ENCODE peak calls at places on chromosomes 12 and 14, in nine cellular contexts. One of them, this sample, is unnamed.

GRCh38 chr12:86914716-86915115 is 658.5 kb upstream of the MGAT4C start:
- DNase-seq in esophagus squamous epithelium: no peak
- DNase-seq in heart left ventricle: no peak
- DNase-seq in right lobe of liver: no peak
- DNase-seq in tibial nerve: no peak
- DNase-seq in Peyer's patch: no peak
- DNase-seq in IMR-90: peak; percentile 58
- DNase-seq in adrenal gland: no peak
- DNase-seq in breast epithelium: no peak
- DNase-seq in this sample: no peak

GRCh38 chr12:51533799-51534198 is 57.2 kb upstream of the SCN8A start:
- DNase-seq in esophagus squamous epithelium: no peak
- DNase-seq in heart left ventricle: no peak
- DNase-seq in right lobe of liver: no peak
- DNase-seq in tibial nerve: no peak
- DNase-seq in Peyer's patch: no peak
- DNase-seq in IMR-90: peak; percentile 36
- DNase-seq in adrenal gland: no peak
- DNase-seq in breast epithelium: no peak
- DNase-seq in this sample: no peak

GRCh38 chr14:68278568-68279436 is 459.2 kb downstream of the RAD51B start:
- DNase-seq in esophagus squamous epithelium: no peak
- DNase-seq in heart left ventricle: no peak
- DNase-seq in right lobe of liver: no peak
- DNase-seq in tibial nerve: no peak
- DNase-seq in Peyer's patch: no peak
- DNase-seq in IMR-90: peak; percentile 64
- DNase-seq in adrenal gland: no peak
- DNase-seq in breast epithelium: no peak
- DNase-seq in this sample: no peak

GRCh38 chr14:42535397-42535796 is 928.7 kb downstream of the LRFN5 start:
- DNase-seq in esophagus squamous epithelium: no peak
- DNase-seq in heart left ventricle: no peak
- DNase-seq in right lobe of liver: no peak
- DNase-seq in tibial nerve: no peak
- DNase-seq in Peyer's patch: no peak
- DNase-seq in IMR-90: no peak
- DNase-seq in adrenal gland: no peak
- DNase-seq in breast epithelium: no peak
- DNase-seq in this sample: no peak

GRCh38 chr14:50362791-50363733 is 33.6 kb downstream of the CDKL1 start:
- DNase-seq in esophagus squamous epithelium: no peak
- DNase-seq in heart left ventricle: no peak
- DNase-seq in right lobe of liver: peak; percentile 12
- DNase-seq in tibial nerve: no peak
- DNase-seq in Peyer's patch: peak; percentile 23
- DNase-seq in IMR-90: peak; percentile 14
- DNase-seq in adrenal gland: no peak
- DNase-seq in breast epithelium: no peak
- DNase-seq in this sample: no peak

GRCh38 chr12:89091293-89091841 is 260.9 kb downstream of the DUSP6 start:
- DNase-seq in esophagus squamous epithelium: no peak
- DNase-seq in heart left ventricle: no peak
- DNase-seq in right lobe of liver: no peak
- DNase-seq in tibial nerve: no peak
- DNase-seq in Peyer's patch: no peak
- DNase-seq in IMR-90: no peak
- DNase-seq in adrenal gland: no peak
- DNase-seq in breast epithelium: no peak
- DNase-seq in this sample: no peak

GRCh38 chr12:127125607-127126259 is 1141.2 kb upstream of the TMEM132C start:
- DNase-seq in esophagus squamous epithelium: no peak
- DNase-seq in heart left ventricle: no peak
- DNase-seq in right lobe of liver: no peak
- DNase-seq in tibial nerve: no peak
- DNase-seq in Peyer's patch: no peak
- DNase-seq in IMR-90: peak; percentile 70
- DNase-seq in adrenal gland: no peak
- DNase-seq in breast epithelium: no peak
- DNase-seq in this sample: no peak

GRCh38 chr14:96584199-96584906 is 82.2 kb downstream of the PAPOLA start:
- DNase-seq in esophagus squamous epithelium: no peak
- DNase-seq in heart left ventricle: no peak
- DNase-seq in right lobe of liver: no peak
- DNase-seq in tibial nerve: no peak
- DNase-seq in Peyer's patch: no peak
- DNase-seq in IMR-90: no peak
- DNase-seq in adrenal gland: peak; percentile 12
- DNase-seq in breast epithelium: no peak
- DNase-seq in this sample: no peak

GRCh38 chr14:34113051-34113511 is 162.2 kb upstream of the EGLN3 start:
- DNase-seq in esophagus squamous epithelium: no peak
- DNase-seq in heart left ventricle: no peak
- DNase-seq in right lobe of liver: no peak
- DNase-seq in tibial nerve: no peak
- DNase-seq in Peyer's patch: no peak
- DNase-seq in IMR-90: peak; percentile 31
- DNase-seq in adrenal gland: no peak
- DNase-seq in breast epithelium: no peak
- DNase-seq in this sample: no peak

GRCh38 chr14:61493996-61494395 is 172.6 kb downstream of the PRKCH start:
- DNase-seq in esophagus squamous epithelium: no peak
- DNase-seq in heart left ventricle: no peak
- DNase-seq in right lobe of liver: no peak
- DNase-seq in tibial nerve: no peak
- DNase-seq in Peyer's patch: no peak
- DNase-seq in IMR-90: peak; percentile 23
- DNase-seq in adrenal gland: no peak
- DNase-seq in breast epithelium: no peak
- DNase-seq in this sample: no peak

GRCh38 chr14:61491876-61492440 is 170.6 kb downstream of the PRKCH start:
- DNase-seq in esophagus squamous epithelium: no peak
- DNase-seq in heart left ventricle: no peak
- DNase-seq in right lobe of liver: no peak
- DNase-seq in tibial nerve: no peak
- DNase-seq in Peyer's patch: no peak
- DNase-seq in IMR-90: no peak
- DNase-seq in adrenal gland: peak; percentile 40
- DNase-seq in breast epithelium: no peak
- DNase-seq in this sample: no peak

GRCh38 chr14:61491224-61491623 is 169.8 kb downstream of the PRKCH start:
- DNase-seq in esophagus squamous epithelium: no peak
- DNase-seq in heart left ventricle: no peak
- DNase-seq in right lobe of liver: peak; percentile 73
- DNase-seq in tibial nerve: no peak
- DNase-seq in Peyer's patch: no peak
- DNase-seq in IMR-90: no peak
- DNase-seq in adrenal gland: no peak
- DNase-seq in breast epithelium: no peak
- DNase-seq in this sample: no peak

GRCh38 chr14:61493239-61493638 is 171.9 kb downstream of the PRKCH start:
- DNase-seq in esophagus squamous epithelium: no peak
- DNase-seq in heart left ventricle: no peak
- DNase-seq in right lobe of liver: no peak
- DNase-seq in tibial nerve: no peak
- DNase-seq in Peyer's patch: no peak
- DNase-seq in IMR-90: peak; percentile 94
- DNase-seq in adrenal gland: no peak
- DNase-seq in breast epithelium: no peak
- DNase-seq in this sample: no peak

DNA sequence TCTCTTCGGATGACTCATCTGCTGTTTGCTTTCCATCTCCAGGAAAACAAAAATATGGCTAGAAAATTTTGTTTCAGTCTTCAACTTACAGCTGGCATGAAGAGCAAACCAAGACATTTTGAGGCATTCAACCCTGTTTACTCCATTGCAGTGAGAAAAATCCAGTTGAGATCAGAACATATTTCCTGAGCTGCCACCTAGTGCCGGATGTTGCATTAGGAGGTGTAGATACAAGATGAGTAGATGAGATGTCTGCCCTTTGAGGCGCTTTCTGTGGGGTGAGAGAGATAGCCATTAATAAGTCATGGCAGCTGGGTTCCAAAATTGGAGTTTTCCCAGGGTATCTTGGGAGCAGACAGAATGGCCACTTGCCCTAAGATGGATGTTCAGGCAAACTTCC is 171.1 kb downstream of the PRKCH start:
- DNase-seq in esophagus squamous epithelium: no peak
- DNase-seq in heart left ventricle: no peak
- DNase-seq in right lobe of liver: no peak
- DNase-seq in tibial nerve: no peak
- DNase-seq in Peyer's patch: no peak
- DNase-seq in IMR-90: no peak
- DNase-seq in adrenal gland: no peak
- DNase-seq in breast epithelium: no peak
- DNase-seq in this sample: no peak
- H3K4me1 ChIP-seq in esophagus squamous epithelium: peaks cover 20% of the 10 kb centered on the region
- H3K4me1 ChIP-seq in heart left ventricle: peaks cover 7% of the 10 kb centered on the region
- H3K4me1 ChIP-seq in right lobe of liver: no peaks in the 10 kb centered on the region
- H3K4me1 ChIP-seq in tibial nerve: no peaks in the 10 kb centered on the region
- H3K4me1 ChIP-seq in Peyer's patch: no peaks in the 10 kb centered on the region
- H3K4me1 ChIP-seq in IMR-90: peaks cover 17% of the 10 kb centered on the region
- H3K4me1 ChIP-seq in adrenal gland: peaks cover 14% of the 10 kb centered on the region
- H3K4me1 ChIP-seq in breast epithelium: no peaks in the 10 kb centered on the region
- H3K4me1 ChIP-seq in this sample: peaks cover 6% of the 10 kb centered on the region

GRCh38 chr14:100346306-100347091 is 23.4 kb downstream of the SLC25A47 start:
- DNase-seq in esophagus squamous epithelium: no peak
- DNase-seq in heart left ventricle: no peak
- DNase-seq in right lobe of liver: peak; percentile 24
- DNase-seq in tibial nerve: no peak
- DNase-seq in Peyer's patch: no peak
- DNase-seq in IMR-90: no peak
- DNase-seq in adrenal gland: no peak
- DNase-seq in breast epithelium: no peak
- DNase-seq in this sample: no peak
- TF ChIP-seq POLR2A in esophagus squamous epithelium: no peak
- TF ChIP-seq POLR2A in heart left ventricle: no peak
- TF ChIP-seq POLR2A in right lobe of liver: no peak
- TF ChIP-seq POLR2A in tibial nerve: no peak
- TF ChIP-seq POLR2A in Peyer's patch: no peak
- TF ChIP-seq POLR2A in IMR-90: no peak
- TF ChIP-seq POLR2A in adrenal gland: no peak
- TF ChIP-seq POLR2A in breast epithelium: no peak
- TF ChIP-seq POLR2A in this sample: no peak

GRCh38 chr12:108850854-108851573 is 6.4 kb downstream of the SSH1 start:
- DNase-seq in esophagus squamous epithelium: no peak
- DNase-seq in heart left ventricle: peak; percentile 88
- DNase-seq in right lobe of liver: no peak
- DNase-seq in tibial nerve: no peak
- DNase-seq in Peyer's patch: peak; percentile 36
- DNase-seq in IMR-90: peak; percentile 91
- DNase-seq in adrenal gland: no peak
- DNase-seq in breast epithelium: no peak
- DNase-seq in this sample: no peak

GRCh38 chr12:108849653-108850052 is 7.7 kb downstream of the SSH1 start:
- DNase-seq in esophagus squamous epithelium: no peak
- DNase-seq in heart left ventricle: no peak
- DNase-seq in right lobe of liver: no peak
- DNase-seq in tibial nerve: no peak
- DNase-seq in Peyer's patch: no peak
- DNase-seq in IMR-90: no peak
- DNase-seq in adrenal gland: no peak
- DNase-seq in breast epithelium: no peak
- DNase-seq in this sample: peak; percentile 34

GRCh38 chr12:108846320-108846719 is 11.1 kb downstream of the SSH1 start:
- DNase-seq in esophagus squamous epithelium: no peak
- DNase-seq in heart left ventricle: peak; percentile 82
- DNase-seq in right lobe of liver: no peak
- DNase-seq in tibial nerve: no peak
- DNase-seq in Peyer's patch: no peak
- DNase-seq in IMR-90: no peak
- DNase-seq in adrenal gland: no peak
- DNase-seq in breast epithelium: no peak
- DNase-seq in this sample: peak; percentile 61

GRCh38 chr12:108845696-108846095 is 11.7 kb downstream of the SSH1 start:
- DNase-seq in esophagus squamous epithelium: no peak
- DNase-seq in heart left ventricle: no peak
- DNase-seq in right lobe of liver: no peak
- DNase-seq in tibial nerve: no peak
- DNase-seq in Peyer's patch: no peak
- DNase-seq in IMR-90: no peak
- DNase-seq in adrenal gland: no peak
- DNase-seq in breast epithelium: no peak
- DNase-seq in this sample: no peak

DNA sequence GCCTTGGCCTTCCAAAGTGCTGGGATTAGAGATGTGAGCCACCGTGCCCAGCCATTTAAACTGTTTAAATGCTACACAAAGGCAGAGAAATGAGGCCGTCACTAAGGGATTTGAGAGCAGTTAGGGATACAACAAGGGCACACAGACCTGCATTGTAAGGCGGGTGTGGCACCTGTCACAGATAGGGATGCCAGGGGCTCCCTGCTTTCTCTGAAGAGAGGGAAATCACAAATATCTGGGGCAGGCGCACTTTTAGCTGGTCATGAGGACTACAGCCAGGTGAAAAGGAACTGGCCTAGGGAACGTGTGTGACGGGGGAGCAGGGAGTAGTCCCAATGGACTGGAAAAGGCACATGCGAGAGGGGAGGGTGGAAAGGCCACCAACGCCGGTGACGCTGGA is 9.7 kb downstream of the SSH1 start:
- DNase-seq in esophagus squamous epithelium: no peak
- DNase-seq in heart left ventricle: no peak
- DNase-seq in right lobe of liver: no peak
- DNase-seq in tibial nerve: no peak
- DNase-seq in Peyer's patch: no peak
- DNase-seq in IMR-90: no peak
- DNase-seq in adrenal gland: no peak
- DNase-seq in breast epithelium: no peak
- DNase-seq in this sample: no peak
- H3K4me1 ChIP-seq in esophagus squamous epithelium: peaks cover 33% of the 10 kb centered on the region
- H3K4me1 ChIP-seq in heart left ventricle: peaks cover 51% of the 10 kb centered on the region
- H3K4me1 ChIP-seq in right lobe of liver: no peaks in the 10 kb centered on the region
- H3K4me1 ChIP-seq in tibial nerve: no peaks in the 10 kb centered on the region
- H3K4me1 ChIP-seq in Peyer's patch: no peaks in the 10 kb centered on the region
- H3K4me1 ChIP-seq in IMR-90: peaks cover 12% of the 10 kb centered on the region
- H3K4me1 ChIP-seq in adrenal gland: peaks cover 4% of the 10 kb centered on the region
- H3K4me1 ChIP-seq in breast epithelium: no peaks in the 10 kb centered on the region
- H3K4me1 ChIP-seq in this sample: peaks cover 21% of the 10 kb centered on the region

DNA sequence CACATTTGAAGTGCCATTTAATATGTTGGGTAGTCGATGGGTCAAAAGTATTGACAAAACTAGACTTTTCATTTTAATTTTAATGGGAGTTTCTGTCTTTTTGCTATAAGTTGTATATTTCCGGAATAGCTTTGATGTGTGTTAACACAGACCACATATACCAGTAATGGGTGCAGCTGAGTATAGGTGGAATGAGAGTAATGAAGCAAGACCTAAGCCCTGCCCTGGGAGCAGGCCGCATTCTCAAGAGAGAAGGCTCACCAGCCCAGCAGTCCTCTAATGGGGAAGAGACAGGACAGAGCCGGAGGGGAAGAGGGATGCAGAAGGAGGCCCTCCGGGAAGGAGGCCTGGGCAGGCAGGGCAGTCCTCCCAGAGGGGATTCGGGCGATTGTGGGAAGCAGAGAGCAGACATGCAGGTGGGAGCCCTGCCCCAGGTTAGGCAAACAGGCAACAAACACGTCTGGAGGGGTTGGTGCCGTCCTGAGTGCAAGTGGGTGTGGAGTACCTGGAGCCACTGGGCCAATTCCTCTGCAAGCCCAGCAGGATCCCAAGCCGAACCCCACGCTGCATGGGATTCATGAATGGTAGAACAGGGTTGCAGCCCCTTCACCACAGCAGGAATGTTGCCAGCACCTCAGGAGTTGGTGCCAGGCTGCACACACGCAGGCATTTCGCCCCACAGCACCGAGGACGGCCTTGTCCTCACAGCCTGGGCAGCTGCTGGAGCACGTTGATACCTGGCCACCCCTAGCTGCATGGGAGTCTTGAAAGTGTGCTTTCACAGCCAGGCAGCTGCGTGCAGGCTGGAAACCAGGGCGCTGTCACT is 7.8 kb downstream of the CKB start:
- DNase-seq in esophagus squamous epithelium: no peak
- DNase-seq in heart left ventricle: peak; percentile 17
- DNase-seq in right lobe of liver: peak; percentile 39
- DNase-seq in tibial nerve: no peak
- DNase-seq in Peyer's patch: no peak
- DNase-seq in IMR-90: no peak
- DNase-seq in adrenal gland: peak; percentile 16
- DNase-seq in breast epithelium: peak; percentile 34
- DNase-seq in this sample: peak; percentile 58
- TF ChIP-seq POLR2A in esophagus squamous epithelium: no peak
- TF ChIP-seq POLR2A in heart left ventricle: no peak
- TF ChIP-seq POLR2A in right lobe of liver: no peak
- TF ChIP-seq POLR2A in tibial nerve: no peak
- TF ChIP-seq POLR2A in Peyer's patch: no peak
- TF ChIP-seq POLR2A in IMR-90: no peak
- TF ChIP-seq POLR2A in adrenal gland: no peak
- TF ChIP-seq POLR2A in breast epithelium: no peak
- TF ChIP-seq POLR2A in this sample: no peak